ENCODE peak calls at places on chromosomes 16 and 17, in four cellular contexts. G is endodermal cell, M is Peyer's patch, W is BE2C. O is an unnamed sample. For H3K27me3, the result is how much of the 10 kb centered on the place peaks cover.

GRCh38 chr16:73129455-73129854 is 81.5 kb upstream of the ZFHX3 start:
- DNase-seq in G (no peak), M (no peak), W (no peak), O (no peak)

GRCh38 chr17:61026818-61027217 is 349.2 kb downstream of the BCAS3 start:
- DNase-seq in G (no peak), M (no peak), W (no peak), O (no peak)

GRCh38 chr17:15651583-15652110 is 32.1 kb upstream of the FBXW10B start:
- DNase-seq in G (peak), M (peak), W (peak), O (peak)

GRCh38 chr16:84226026-84226425 is 13.8 kb downstream of the KCNG4 start:
- DNase-seq in G (no peak), M (no peak), W (no peak), O (no peak)

GRCh38 chr17:66255112-66255511 is 25.9 kb upstream of the APOH start:
- DNase-seq in G (no peak), M (peak), W (peak), O (peak)

GRCh38 chr16:24253192-24253591 is 2.9 kb upstream of the CACNG3 start:
- DNase-seq in G (peak), M (peak), W (peak), O (peak)

GRCh38 chr16:82135844-82136243 is 34.2 kb downstream of the MPHOSPH6 start:
- DNase-seq in G (no peak), M (no peak), W (no peak), O (no peak)

GRCh38 chr17:62670202-62670821 is 42.8 kb downstream of the MRC2 start:
- DNase-seq in G (peak), M (no peak), W (no peak), O (no peak)

GRCh38 chr17:41629316-41629715 is 4.9 kb upstream of the KRT17 start:
- DNase-seq in G (no peak), M (no peak), W (no peak), O (no peak)

GRCh38 chr17:73338050-73338491 is 26.3 kb upstream of the CDC42EP4 start:
- DNase-seq in G (no peak), M (no peak), W (no peak), O (no peak)

GRCh38 chr17:47288531-47289116 is 35.0 kb downstream of the ITGB3 start:
- DNase-seq in G (no peak), M (no peak), W (no peak), O (no peak)

GRCh38 chr17:75927286-75927922 is 13.4 kb downstream of the FBF1 start:
- DNase-seq in G (peak), M (no peak), W (peak), O (peak)

GRCh38 chr16:75443301-75443700 is 10.0 kb upstream of the CFDP1 start:
- DNase-seq in G (no peak), M (no peak), W (no peak), O (no peak)

GRCh38 chr16:67399218-67399733 is 6.0 kb upstream of the TPPP3 start:
- DNase-seq in G (peak), M (peak), W (no peak), O (peak)

GRCh38 chr17:1008008-1008761 is 11.3 kb downstream of the TIMM22 start:
- DNase-seq in G (no peak), M (no peak), W (no peak), O (no peak)

GRCh38 chr17:56681561-56682266 is 88.2 kb downstream of the NOG start:
- DNase-seq in G (no peak), M (no peak), W (no peak), O (no peak)

GRCh38 chr16:81265658-81266451 is 27.4 kb downstream of the BCO1 start:
- DNase-seq in G (no peak), M (peak), W (peak), O (no peak)

GRCh38 chr16:23013484-23013883 is 135.8 kb downstream of the USP31 start:
- DNase-seq in G (peak), M (no peak), W (peak), O (peak)

GRCh38 chr16:65855171-65856145 is 511.0 kb upstream of the CDH5 start:
- DNase-seq in G (no peak), M (no peak), W (no peak), O (no peak)

GRCh38 chr16:15829460-15829859 is 27.4 kb downstream of the MYH11 start:
- DNase-seq in G (peak), M (peak), W (no peak), O (no peak)

GRCh38 chr17:75404223-75404738 is 1.2 kb downstream of the GRB2 start:
- DNase-seq in G (peak), M (peak), W (peak), O (peak)

GRCh38 chr17:17565471-17566365 is 25.8 kb downstream of the PEMT start:
- DNase-seq in G (no peak), M (no peak), W (no peak), O (no peak)

GRCh38 chr16:66483689-66484452 is 56.8 kb downstream of the BEAN1 start:
- DNase-seq in G (peak), M (peak), W (peak), O (peak)

GRCh38 chr17:82662711-82663261 is 14.5 kb upstream of the WDR45B start:
- DNase-seq in G (no peak), M (no peak), W (no peak), O (no peak)

GRCh38 chr16:2532494-2533141 is 1.4 kb upstream of the CEMP1 start:
- DNase-seq in G (peak), M (peak), W (peak), O (peak)

GRCh38 chr17:1629647-1630310 is 1.1 kb upstream of the SLC43A2 start:
- DNase-seq in G (peak), M (peak), W (peak), O (peak)

GRCh38 chr17:48127371-48128051 is 19.9 kb downstream of the SNX11 start:
- DNase-seq in G (peak), M (peak), W (peak), O (peak)

GRCh38 chr17:44074231-44074910 is 3.8 kb downstream of the G6PC3 start:
- DNase-seq in G (peak), M (no peak), W (no peak), O (no peak)

GRCh38 chr16:87240211-87241134 is 76.7 kb downstream of the C16orf95 start:
- DNase-seq in G (no peak), M (no peak), W (no peak), O (no peak)

GRCh38 chr17:42846594-42847280 is 2.4 kb downstream of the AOC2 start:
- DNase-seq in G (no peak), M (no peak), W (no peak), O (no peak)

GRCh38 chr16:67445126-67445426 is 14.2 kb downstream of the HSD11B2 start:
- DNase-seq in G (no peak), M (no peak), W (no peak), O (no peak)

GRCh38 chr17:61474235-61474927 is 22.2 kb downstream of the TBX4 start:
- DNase-seq in G (no peak), M (no peak), W (no peak), O (no peak)

GRCh38 chr17:5241861-5242671 is 7.4 kb upstream of the SCIMP start:
- DNase-seq in G (no peak), M (peak), W (no peak), O (no peak)

GRCh38 chr16:11405331-11406176 is 60.3 kb downstream of the RMI2 start:
- DNase-seq in G (peak), M (peak), W (peak), O (peak)

GRCh38 chr16:88856122-88856827 is 472 bp downstream of the GALNS start:
- DNase-seq in G (peak), M (peak), W (no peak), O (no peak)

GRCh38 chr17:4881761-4882555 is 17.4 kb upstream of the C17orf107 start:
- DNase-seq in G (peak), M (peak), W (peak), O (peak)

GRCh38 chr17:14986127-14986526 is 279.0 kb downstream of the PMP22 start:
- DNase-seq in G (no peak), M (no peak), W (no peak), O (no peak)

GRCh38 chr17:64634217-64634616 is 27.9 kb downstream of the SMURF2 start:
- DNase-seq in G (no peak), M (no peak), W (no peak), O (no peak)

GRCh38 chr17:64632193-64632592 is 29.9 kb downstream of the SMURF2 start:
- DNase-seq in G (no peak), M (no peak), W (no peak), O (no peak)

GRCh38 chr17:64638552-64639198 is 23.4 kb downstream of the SMURF2 start:
- DNase-seq in G (no peak), M (no peak), W (no peak), O (no peak)

GRCh38 chr17:64632606-64633005 is 29.5 kb downstream of the SMURF2 start:
- DNase-seq in G (no peak), M (no peak), W (no peak), O (no peak)

DNA sequence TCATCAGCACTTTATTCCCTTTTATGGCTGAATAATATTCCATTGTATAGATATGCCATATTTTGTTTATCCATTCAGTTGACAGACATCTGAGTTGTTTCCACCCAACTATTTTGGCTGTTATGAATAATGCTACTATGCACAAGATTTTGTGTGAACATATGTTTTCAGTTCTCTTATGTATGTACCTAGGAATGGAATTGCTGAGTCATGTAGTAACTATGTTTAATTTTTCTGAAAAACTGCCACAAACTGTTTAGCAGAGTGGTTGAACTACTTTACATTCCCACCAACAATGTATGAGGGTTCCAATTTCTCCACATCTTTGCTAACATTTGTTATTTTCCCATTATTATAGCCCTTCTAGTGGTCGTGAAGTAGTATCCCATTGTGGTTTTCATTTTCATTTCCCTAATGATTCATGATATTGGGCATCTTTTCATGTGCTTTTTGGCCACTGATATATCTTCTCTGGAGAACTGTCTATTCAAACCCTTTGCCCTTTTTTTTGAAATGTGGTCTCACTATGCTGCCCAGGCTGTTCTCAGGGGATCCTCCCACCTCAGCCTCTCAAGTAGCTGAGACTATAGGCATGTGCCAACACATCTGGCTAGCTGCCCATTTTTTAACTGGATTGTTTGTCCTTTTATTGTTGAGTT is 26.3 kb downstream of the SMURF2 start:
- DNase-seq in G (no peak), M (no peak), W (no peak), O (no peak)
- TF ChIP-seq CTCF in G (no peak), M (no peak), W (no peak), O (no peak)

DNA sequence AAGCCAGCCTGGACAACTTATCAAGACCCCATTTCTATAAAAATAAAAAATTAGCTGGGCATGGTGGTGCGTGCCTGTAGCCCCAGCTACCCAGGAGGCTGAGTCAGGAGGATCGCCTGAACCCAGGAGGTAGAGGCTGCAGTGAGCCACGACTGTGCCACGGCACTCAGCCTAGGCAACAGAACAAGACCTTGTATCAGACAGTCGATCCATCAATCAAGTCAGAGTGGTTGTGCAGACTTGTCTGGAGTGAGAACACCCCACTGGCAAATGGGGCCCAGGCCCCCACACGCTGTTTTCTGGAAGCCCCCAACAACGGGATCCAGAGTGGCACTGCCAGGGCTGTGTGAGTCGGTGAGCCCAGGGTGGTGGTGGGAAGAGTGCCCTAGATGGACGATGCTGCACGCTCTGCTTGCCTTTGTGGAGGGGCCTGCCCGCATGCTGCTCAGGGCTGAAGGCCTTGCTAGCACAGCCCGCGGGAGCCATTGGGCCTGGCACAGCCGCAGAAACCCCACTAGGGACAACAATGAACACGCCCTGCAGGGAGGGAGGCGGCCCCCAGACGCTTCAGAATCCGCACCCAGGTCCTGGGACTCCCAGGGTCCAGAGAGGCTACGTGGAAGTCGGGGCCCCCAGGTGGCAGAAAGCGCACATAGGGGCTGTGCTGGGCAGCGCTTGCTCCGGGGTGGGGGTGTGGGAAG is 80.1 kb upstream of the GNG13 start:
- DNase-seq in G (no peak), M (no peak), W (peak), O (no peak)
- H3K27me3 ChIP-seq in G (under half), M (under half), W (under half), O (under half)

DNA sequence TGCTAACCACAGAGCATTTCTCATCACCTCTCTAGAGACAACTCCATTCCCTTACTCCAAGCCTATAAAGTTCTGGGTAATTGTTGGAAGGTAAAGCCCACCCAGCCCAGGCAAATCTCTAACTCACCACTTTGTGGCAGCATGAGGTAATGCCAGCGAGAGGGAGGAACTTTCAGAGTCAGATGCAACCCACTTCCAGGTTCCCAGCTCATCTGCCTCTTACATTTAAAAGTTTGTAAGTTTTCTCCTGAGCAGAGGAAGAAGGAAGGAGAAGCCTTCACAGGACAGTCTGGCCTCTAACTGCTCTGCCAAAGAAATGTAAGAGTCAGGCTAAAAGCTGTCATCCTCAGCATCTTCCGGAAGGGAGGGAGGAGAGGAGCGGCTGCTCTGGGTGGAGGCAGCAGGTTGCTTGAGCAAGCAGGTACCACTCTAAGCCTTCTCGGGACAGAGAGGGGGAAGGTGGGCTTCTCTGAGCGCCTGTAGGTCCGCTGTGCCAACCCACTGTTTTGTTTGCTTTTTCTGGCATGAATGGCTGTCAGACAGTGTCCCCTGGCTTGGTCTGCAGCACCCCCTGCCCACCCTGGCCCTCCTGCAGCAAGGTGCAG is 1.0 kb downstream of the ZNF319 start:
- DNase-seq in G (peak), M (no peak), W (no peak), O (peak)
- TF ChIP-seq CTCF in G (peak), M (no peak), W (peak), O (no peak)

GRCh38 chr17:79658811-79659207 is 48.0 kb upstream of the RBFOX3 start:
- DNase-seq in G (peak), M (peak), W (peak), O (peak)
- H3K27me3 ChIP-seq in G (under half), M (under half), W (under half), O (under half)

GRCh38 chr17:81652901-81653771 is 3.2 kb downstream of the PDE6G start:
- DNase-seq in G (peak), M (no peak), W (no peak), O (no peak)

GRCh38 chr17:81648013-81648706 is 8.2 kb downstream of the PDE6G start:
- DNase-seq in G (peak), M (no peak), W (no peak), O (no peak)

GRCh38 chr17:81648707-81649085 is 7.6 kb downstream of the PDE6G start:
- DNase-seq in G (no peak), M (no peak), W (no peak), O (no peak)

GRCh38 chr17:81650951-81651350 is 5.4 kb downstream of the PDE6G start:
- DNase-seq in G (no peak), M (no peak), W (no peak), O (no peak)

DNA sequence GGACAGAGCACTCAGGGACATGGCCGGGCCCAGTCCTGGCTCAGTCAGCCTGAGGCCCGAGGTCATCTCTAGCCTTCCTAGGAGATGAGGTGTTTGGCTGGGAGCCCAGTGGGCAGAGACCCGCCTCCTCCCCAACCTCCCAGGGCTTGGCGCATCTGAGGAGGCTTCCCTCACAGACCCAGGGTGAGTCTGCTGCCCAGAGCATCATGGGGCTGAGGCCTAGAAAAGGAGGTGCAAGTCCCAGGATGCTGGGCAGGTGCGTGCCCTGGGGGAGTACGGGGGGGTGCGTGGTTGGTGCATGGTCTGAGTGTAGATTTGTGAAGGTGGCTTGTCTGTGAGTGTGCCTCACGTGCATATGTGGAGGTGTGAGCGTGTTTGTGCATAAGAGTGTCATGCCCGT is 4.7 kb downstream of the PDE6G start:
- DNase-seq in G (peak), M (no peak), W (peak), O (no peak)
- TF ChIP-seq CTCF in G (no peak), M (no peak), W (no peak), O (no peak)

GRCh38 chr16:27489421-27489820 is 60.3 kb downstream of the GTF3C1 start:
- DNase-seq in G (no peak), M (no peak), W (no peak), O (no peak)

GRCh38 chr16:27485126-27485525 is 64.6 kb downstream of the GTF3C1 start:
- DNase-seq in G (no peak), M (no peak), W (no peak), O (no peak)

GRCh38 chr16:27486344-27486743 is 63.4 kb downstream of the GTF3C1 start:
- DNase-seq in G (no peak), M (no peak), W (no peak), O (no peak)

GRCh38 chr16:27485811-27486210 is 63.9 kb downstream of the GTF3C1 start:
- DNase-seq in G (no peak), M (no peak), W (no peak), O (no peak)

GRCh38 chr16:27486760-27487159 is 63.0 kb downstream of the GTF3C1 start:
- DNase-seq in G (no peak), M (no peak), W (no peak), O (no peak)
- H3K27me3 ChIP-seq in G (under half), M (under half), W (under half), O (under half)

DNA sequence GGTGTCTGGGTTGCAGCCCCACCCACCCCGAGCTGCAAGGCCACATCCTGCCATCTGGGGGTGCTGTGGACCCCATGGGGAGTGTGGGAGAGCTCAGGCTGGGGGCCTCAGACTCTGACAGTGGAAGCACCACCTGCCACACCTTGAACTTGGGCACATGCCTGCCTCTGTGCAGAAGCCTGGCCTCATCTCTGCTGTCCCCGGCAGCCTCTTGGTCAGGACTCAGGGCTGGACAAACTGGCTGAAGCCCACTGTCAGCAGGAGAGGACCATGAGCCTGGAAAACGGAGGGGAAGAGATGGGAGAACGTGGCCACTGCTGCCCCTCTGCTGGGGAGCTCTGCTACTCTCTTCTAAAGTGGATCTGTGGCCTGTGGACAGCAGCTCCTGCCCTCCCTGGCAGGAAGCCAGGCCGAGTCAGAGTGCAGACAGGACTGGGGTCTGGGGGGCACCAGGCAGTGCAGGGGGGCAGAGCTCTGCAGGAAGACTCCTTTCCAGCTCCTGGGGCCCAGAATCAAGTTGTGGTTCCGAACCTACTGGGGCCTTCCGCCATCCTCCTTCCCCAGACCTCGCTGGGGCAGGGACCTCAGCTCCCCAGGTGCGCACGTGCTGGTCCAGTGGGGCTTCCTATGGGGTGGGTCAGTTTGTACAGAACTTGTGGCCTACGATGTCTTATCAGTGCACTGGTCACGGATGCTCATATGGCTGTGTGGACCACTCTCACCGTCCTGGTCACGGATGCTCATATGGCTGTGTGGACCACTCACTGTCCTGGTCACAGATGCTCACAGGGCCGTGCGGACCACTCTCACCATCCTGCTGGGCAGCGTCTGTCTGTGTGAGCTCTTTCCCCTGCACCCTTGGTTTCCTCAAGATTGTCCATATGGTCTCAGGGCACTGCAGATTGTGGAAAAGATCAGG is 207.7 kb downstream of the LAT start:
- DNase-seq in G (peak), M (peak), W (no peak), O (peak)
- TF ChIP-seq CTCF in G (peak), M (no peak), W (no peak), O (peak)

O was measured in WERI-Rb-1.